ENCODE peak calls at places on chromosomes 2 and 18, in eight cellular contexts. J is MM.1S, N is progenitor cell of endocrine pancreas, C is upper lobe of left lung, P is H9, L is Peyer's patch, U is heart right ventricle, A is neural crest cell. Z is an unnamed sample.
A peak's percentile ranks its signal among the peaks of the same experiment; 100 is the strongest.

GRCh38 chr2:74334931-74335333 is 8.3 kb downstream of the SLC4A5 start:
- DNase-seq in L (peak; percentile 74), C (no peak), U (peak; percentile 76), J (peak; percentile 51), P (peak; percentile 81), A (peak; percentile 82), N (peak; percentile 72), Z (peak; percentile 52)

GRCh38 chr2:154537845-154538244 is 160.7 kb upstream of the KCNJ3 start:
- DNase-seq in A (no peak), L (no peak), J (no peak), C (no peak), P (no peak), U (peak; percentile 23), N (no peak), Z (no peak)

GRCh38 chr2:113178891-113179290 is 5.1 kb downstream of the PSD4 start:
- DNase-seq in C (no peak), J (no peak), A (no peak), P (no peak), U (no peak), L (no peak), N (no peak), Z (no peak)

GRCh38 chr2:64797881-64798590 is 144.3 kb upstream of the SERTAD2 start:
- DNase-seq in N (no peak), A (no peak), J (no peak), L (no peak), C (no peak), P (no peak), U (no peak), Z (no peak)

GRCh38 chr2:227782804-227783203 is 30.8 kb upstream of the CCL20 start:
- DNase-seq in J (peak; percentile 80), U (no peak), L (no peak), C (no peak), N (no peak), P (no peak), A (no peak), Z (no peak)

GRCh38 chr2:169528271-169528701 is 18.8 kb downstream of the KLHL41 start:
- DNase-seq in L (peak; percentile 67), J (peak; percentile 72), A (peak; percentile 74), U (peak; percentile 49), P (peak; percentile 63), C (no peak), N (peak; percentile 36), Z (no peak)

GRCh38 chr2:240725266-240726060 is 33.8 kb downstream of the AQP12A start:
- DNase-seq in P (no peak), A (no peak), C (peak; percentile 52), U (no peak), L (no peak), N (no peak), J (no peak), Z (no peak)

GRCh38 chr18:76502551-76502950 is 7.5 kb upstream of the ZNF516 start:
- DNase-seq in N (no peak), A (no peak), J (no peak), C (no peak), P (no peak), L (no peak), U (no peak), Z (peak; percentile 60)

GRCh38 chr2:172924070-172924469 is 151.6 kb upstream of the MAP3K20 start:
- DNase-seq in J (no peak), N (no peak), A (no peak), P (no peak), L (no peak), U (no peak), C (no peak), Z (no peak)

GRCh38 chr2:191593622-191594416 is 84.1 kb upstream of the NABP1 start:
- DNase-seq in J (no peak), A (no peak), C (no peak), U (no peak), P (no peak), N (no peak), L (no peak), Z (no peak)

GRCh38 chr2:240981273-240981672 is 17.1 kb upstream of the SNED1 start:
- DNase-seq in A (no peak), J (no peak), U (no peak), N (no peak), P (no peak), C (no peak), L (no peak), Z (no peak)

GRCh38 chr2:97764559-97765263 is 51.3 kb downstream of the ZAP70 start:
- DNase-seq in L (no peak), A (no peak), C (peak; percentile 40), P (peak; percentile 25), N (no peak), J (no peak), U (no peak), Z (no peak)

GRCh38 chr2:190150413-190150812 is 87.9 kb upstream of the MSTN start:
- DNase-seq in L (no peak), A (no peak), C (no peak), N (no peak), U (no peak), J (no peak), P (no peak), Z (no peak)

GRCh38 chr18:66752733-66753132 is 148.8 kb upstream of the CDH19 start:
- DNase-seq in U (no peak), P (no peak), N (no peak), J (no peak), C (no peak), A (no peak), L (no peak), Z (no peak)

GRCh38 chr18:66749475-66750035 is 145.7 kb upstream of the CDH19 start:
- DNase-seq in P (no peak), C (no peak), J (no peak), U (no peak), N (no peak), A (no peak), L (no peak), Z (no peak)

GRCh38 chr18:66754335-66754734 is 150.4 kb upstream of the CDH19 start:
- DNase-seq in U (no peak), C (no peak), P (no peak), L (no peak), N (no peak), J (no peak), A (no peak), Z (no peak)

DNA sequence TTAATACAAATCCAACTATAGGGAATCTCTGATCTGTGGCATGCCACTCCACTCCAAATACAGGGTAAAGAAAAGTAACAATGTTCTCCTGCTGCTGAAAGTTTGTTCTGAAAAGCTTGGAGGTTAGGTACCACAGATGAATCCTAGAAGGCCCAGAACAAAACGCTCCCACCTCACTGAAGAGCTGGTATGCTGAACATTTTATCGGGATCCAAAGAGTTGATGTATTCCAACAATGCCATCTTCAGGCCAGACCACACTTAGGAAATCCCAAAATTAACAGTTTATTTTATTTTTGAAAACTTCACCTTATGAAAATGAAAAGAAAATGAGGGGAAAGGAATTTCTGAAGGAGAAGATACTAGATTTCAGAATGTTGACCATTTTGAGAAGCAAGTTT is 145.1 kb upstream of the CDH19 start:
- DNase-seq in J (no peak), C (no peak), N (no peak), L (no peak), A (no peak), P (no peak), U (no peak), Z (no peak)
- TF ChIP-seq CTCF in J (no peak), C (no peak), N (no peak), L (no peak), A (peak; percentile 27), P (peak; percentile 48), U (peak; percentile 44), Z (no peak)

GRCh38 chr2:138780451-138780880 is 276 bp upstream of the NXPH2 start:
- DNase-seq in U (no peak), C (peak; percentile 77), N (peak; percentile 15), P (no peak), A (peak; percentile 29), L (no peak), J (no peak), Z (no peak)

GRCh38 chr2:138780908-138781307 is 718 bp upstream of the NXPH2 start:
- DNase-seq in A (no peak), L (no peak), J (no peak), N (no peak), P (peak; percentile 41), C (no peak), U (no peak), Z (no peak)

GRCh38 chr2:138779451-138780440 is at the start of gene NXPH2:
- DNase-seq in J (no peak), N (peak; percentile 46), A (peak; percentile 49), L (no peak), U (no peak), C (peak; percentile 82), P (peak; percentile 54), Z (no peak)

GRCh38 chr2:138777996-138778395 is 2.2 kb downstream of the NXPH2 start:
- DNase-seq in L (no peak), P (peak; percentile 71), A (no peak), C (no peak), N (no peak), J (no peak), U (no peak), Z (no peak)

DNA sequence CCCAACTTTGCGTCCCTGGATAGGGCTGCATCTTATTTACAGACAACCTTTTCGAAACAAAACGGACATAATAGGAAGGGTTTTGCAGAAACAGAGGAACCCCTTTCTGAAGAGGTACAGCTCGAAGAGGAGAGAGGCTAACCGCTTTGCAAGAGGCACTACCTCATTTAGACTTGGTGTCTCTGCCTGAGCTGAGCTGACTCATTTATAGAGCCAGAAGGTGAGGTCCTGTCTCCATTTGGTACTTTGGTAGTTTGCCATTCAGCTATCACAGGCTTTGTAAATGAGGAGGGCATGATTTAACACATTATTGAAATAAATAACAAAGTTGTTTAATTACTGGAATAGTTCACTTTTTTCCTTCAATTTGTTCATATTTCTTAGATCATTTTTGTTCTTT is 2.2 kb upstream of the NXPH2 start:
- DNase-seq in L (no peak), P (no peak), N (no peak), A (no peak), C (no peak), J (no peak), U (no peak), Z (no peak)
- TF ChIP-seq CTCF in L (no peak), P (no peak), N (no peak), A (no peak), C (no peak), J (no peak), U (no peak), Z (no peak)

GRCh38 chr2:68646303-68646702 is 2.9 kb downstream of the PROKR1 start:
- DNase-seq in C (no peak), U (no peak), P (no peak), J (no peak), L (no peak), N (no peak), A (no peak), Z (no peak)
- TF ChIP-seq CTCF in C (no peak), U (no peak), P (peak; percentile 31), J (no peak), L (no peak), N (no peak), A (no peak), Z (no peak)

DNA sequence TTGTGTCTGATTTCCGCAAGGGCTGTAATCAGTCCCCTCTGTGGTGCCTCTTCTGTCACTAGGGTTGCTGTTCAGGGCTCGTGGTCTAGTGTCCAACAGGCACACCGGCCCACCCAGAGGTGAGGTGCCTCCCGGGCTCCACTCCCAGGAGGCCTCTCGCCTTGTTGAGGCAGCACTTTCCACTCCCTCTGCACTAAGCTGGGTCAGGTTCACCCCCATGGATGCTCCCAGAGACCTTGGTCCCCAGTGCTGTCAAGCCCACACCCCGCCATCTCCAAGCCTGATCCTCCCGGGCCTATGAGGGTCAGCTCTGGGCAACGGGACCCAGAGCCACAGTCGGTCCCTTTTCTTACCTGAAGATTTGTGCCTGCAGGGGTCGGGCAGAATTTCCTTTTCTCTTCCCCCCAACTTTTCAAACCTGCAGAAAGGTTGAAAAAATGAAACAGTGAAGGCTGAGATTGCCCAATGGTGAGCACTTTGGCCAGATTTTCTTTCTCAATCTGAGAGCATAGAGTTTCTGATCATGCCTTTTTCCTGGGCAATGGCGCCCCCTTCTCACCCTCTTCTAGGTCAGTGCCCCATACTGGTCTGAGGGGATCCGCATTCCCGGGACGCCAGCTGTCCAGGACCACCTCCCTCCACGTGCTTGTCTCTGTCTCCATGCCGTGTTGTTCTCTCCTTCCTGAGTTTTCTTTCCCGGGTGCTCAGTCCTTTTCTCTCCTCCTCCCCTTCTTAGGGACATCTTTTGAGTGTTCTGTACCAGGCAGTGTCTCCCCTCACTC is 148.0 kb downstream of the ASB1 start:
- DNase-seq in L (no peak), A (no peak), N (no peak), C (no peak), P (no peak), U (no peak), J (no peak), Z (no peak)
- TF ChIP-seq CTCF in L (no peak), A (no peak), N (no peak), C (no peak), P (peak; percentile 30), U (no peak), J (no peak), Z (no peak)

Z was measured in CD14-positive monocyte.